ENCODE peak calls at places on chromosomes 7 and 10, in four cellular contexts. One of them, this sample, is unnamed.

GRCh38 chr10:91434041-91434440 is 23.9 kb downstream of the HECTD2 start:
- DNase-seq in Peyer's patch: no peak
- DNase-seq in GM06990: no peak
- DNase-seq in C1 segment of cervical spinal cord: no peak
- DNase-seq in this sample: no peak

GRCh38 chr10:34063592-34063991 is 729.1 kb upstream of the NRP1 start:
- DNase-seq in Peyer's patch: no peak
- DNase-seq in GM06990: no peak
- DNase-seq in C1 segment of cervical spinal cord: no peak
- DNase-seq in this sample: no peak

GRCh38 chr10:124071141-124071540 is 22.3 kb downstream of the CHST15 start:
- DNase-seq in Peyer's patch: no peak
- DNase-seq in GM06990: no peak
- DNase-seq in C1 segment of cervical spinal cord: no peak
- DNase-seq in this sample: no peak

GRCh38 chr10:11813855-11814557 is 9.2 kb upstream of the PROSER2 start:
- DNase-seq in Peyer's patch: no peak
- DNase-seq in GM06990: no peak
- DNase-seq in C1 segment of cervical spinal cord: no peak
- DNase-seq in this sample: peak

GRCh38 chr7:5337047-5337446 is 54.3 kb downstream of the SLC29A4 start:
- DNase-seq in Peyer's patch: no peak
- DNase-seq in GM06990: no peak
- DNase-seq in C1 segment of cervical spinal cord: no peak
- DNase-seq in this sample: no peak

GRCh38 chr7:148148456-148148855 is 442.1 kb upstream of the C7orf33 start:
- DNase-seq in Peyer's patch: no peak
- DNase-seq in GM06990: no peak
- DNase-seq in C1 segment of cervical spinal cord: no peak
- DNase-seq in this sample: no peak

GRCh38 chr7:91039033-91039432 is 225.2 kb upstream of the FZD1 start:
- DNase-seq in Peyer's patch: no peak
- DNase-seq in GM06990: no peak
- DNase-seq in C1 segment of cervical spinal cord: no peak
- DNase-seq in this sample: no peak

GRCh38 chr7:79998343-79998742 is 136.3 kb upstream of the GNAI1 start:
- DNase-seq in Peyer's patch: no peak
- DNase-seq in GM06990: no peak
- DNase-seq in C1 segment of cervical spinal cord: no peak
- DNase-seq in this sample: no peak

GRCh38 chr10:110174201-110174600 is 33.2 kb upstream of the MXI1 start:
- DNase-seq in Peyer's patch: no peak
- DNase-seq in GM06990: no peak
- DNase-seq in C1 segment of cervical spinal cord: no peak
- DNase-seq in this sample: no peak

GRCh38 chr7:70392282-70392681 is 739.7 kb upstream of the GALNT17 start:
- DNase-seq in Peyer's patch: no peak
- DNase-seq in GM06990: no peak
- DNase-seq in C1 segment of cervical spinal cord: no peak
- DNase-seq in this sample: no peak

GRCh38 chr7:100483728-100484635 is at the start of gene NYAP1:
- DNase-seq in Peyer's patch: peak
- DNase-seq in GM06990: peak
- DNase-seq in C1 segment of cervical spinal cord: peak
- DNase-seq in this sample: peak

GRCh38 chr10:95782274-95782830 is 26.4 kb downstream of the ENTPD1 start:
- DNase-seq in Peyer's patch: no peak
- DNase-seq in GM06990: no peak
- DNase-seq in C1 segment of cervical spinal cord: no peak
- DNase-seq in this sample: no peak

GRCh38 chr10:78658645-78659632 is 409.8 kb upstream of the ZMIZ1 start:
- DNase-seq in Peyer's patch: no peak
- DNase-seq in GM06990: peak
- DNase-seq in C1 segment of cervical spinal cord: no peak
- DNase-seq in this sample: no peak

GRCh38 chr10:6393168-6393567 is 186.9 kb downstream of the PRKCQ start:
- DNase-seq in Peyer's patch: no peak
- DNase-seq in GM06990: no peak
- DNase-seq in C1 segment of cervical spinal cord: no peak
- DNase-seq in this sample: no peak

GRCh38 chr7:138237995-138238394 is 161.7 kb downstream of the AKR1D1 start:
- DNase-seq in Peyer's patch: no peak
- DNase-seq in GM06990: no peak
- DNase-seq in C1 segment of cervical spinal cord: no peak
- DNase-seq in this sample: no peak

GRCh38 chr10:1074748-1075358 is 18.7 kb downstream of the WDR37 start:
- DNase-seq in Peyer's patch: no peak
- DNase-seq in GM06990: no peak
- DNase-seq in C1 segment of cervical spinal cord: no peak
- DNase-seq in this sample: peak

GRCh38 chr10:101580486-101581399 is 7.3 kb downstream of the POLL start:
- DNase-seq in Peyer's patch: no peak
- DNase-seq in GM06990: no peak
- DNase-seq in C1 segment of cervical spinal cord: no peak
- DNase-seq in this sample: no peak

GRCh38 chr7:116542618-116543017 is 17.8 kb downstream of the CAV1 start:
- DNase-seq in Peyer's patch: no peak
- DNase-seq in GM06990: no peak
- DNase-seq in C1 segment of cervical spinal cord: no peak
- DNase-seq in this sample: no peak

GRCh38 chr10:14667748-14668147 is 106.9 kb downstream of the FAM107B start:
- DNase-seq in Peyer's patch: no peak
- DNase-seq in GM06990: no peak
- DNase-seq in C1 segment of cervical spinal cord: no peak
- DNase-seq in this sample: no peak

GRCh38 chr7:54757711-54758110 is 1.3 kb downstream of the SEC61G start:
- DNase-seq in Peyer's patch: no peak
- DNase-seq in GM06990: no peak
- DNase-seq in C1 segment of cervical spinal cord: no peak
- DNase-seq in this sample: no peak

GRCh38 chr10:29865700-29866355 is 193.6 kb downstream of the JCAD start:
- DNase-seq in Peyer's patch: no peak
- DNase-seq in GM06990: no peak
- DNase-seq in C1 segment of cervical spinal cord: no peak
- DNase-seq in this sample: no peak

GRCh38 chr7:100895956-100896742 is 461 bp upstream of the ACHE start:
- DNase-seq in Peyer's patch: peak
- DNase-seq in GM06990: no peak
- DNase-seq in C1 segment of cervical spinal cord: peak
- DNase-seq in this sample: no peak

GRCh38 chr7:117830422-117830954 is 42.8 kb downstream of the CTTNBP2 start:
- DNase-seq in Peyer's patch: no peak
- DNase-seq in GM06990: no peak
- DNase-seq in C1 segment of cervical spinal cord: no peak
- DNase-seq in this sample: peak

GRCh38 chr7:147412109-147412508 is 1178.5 kb upstream of the C7orf33 start:
- DNase-seq in Peyer's patch: no peak
- DNase-seq in GM06990: no peak
- DNase-seq in C1 segment of cervical spinal cord: no peak
- DNase-seq in this sample: no peak

GRCh38 chr10:5428133-5428532 is 15.8 kb downstream of the NET1 start:
- DNase-seq in Peyer's patch: no peak
- DNase-seq in GM06990: no peak
- DNase-seq in C1 segment of cervical spinal cord: no peak
- DNase-seq in this sample: no peak

GRCh38 chr10:122688293-122688989 is 11.2 kb downstream of the C10orf120 start:
- DNase-seq in Peyer's patch: no peak
- DNase-seq in GM06990: no peak
- DNase-seq in C1 segment of cervical spinal cord: no peak
- DNase-seq in this sample: no peak

GRCh38 chr7:106167439-106168136 is 55.5 kb upstream of the SYPL1 start:
- DNase-seq in Peyer's patch: no peak
- DNase-seq in GM06990: no peak
- DNase-seq in C1 segment of cervical spinal cord: no peak
- DNase-seq in this sample: no peak

GRCh38 chr10:132239126-132240031 is 52.6 kb downstream of the DPYSL4 start:
- DNase-seq in Peyer's patch: no peak
- DNase-seq in GM06990: no peak
- DNase-seq in C1 segment of cervical spinal cord: no peak
- DNase-seq in this sample: peak

GRCh38 chr7:110835209-110835608 is 255.7 kb upstream of the LRRN3 start:
- DNase-seq in Peyer's patch: no peak
- DNase-seq in GM06990: no peak
- DNase-seq in C1 segment of cervical spinal cord: no peak
- DNase-seq in this sample: no peak

GRCh38 chr7:130950741-130951140 is 216.7 kb upstream of the KLF14 start:
- DNase-seq in Peyer's patch: no peak
- DNase-seq in GM06990: no peak
- DNase-seq in C1 segment of cervical spinal cord: no peak
- DNase-seq in this sample: no peak

GRCh38 chr7:66804001-66804400 is 63.5 kb downstream of the RABGEF1 start:
- DNase-seq in Peyer's patch: no peak
- DNase-seq in GM06990: no peak
- DNase-seq in C1 segment of cervical spinal cord: peak
- DNase-seq in this sample: no peak

GRCh38 chr10:24465124-24465874 is 256.4 kb downstream of the KIAA1217 start:
- DNase-seq in Peyer's patch: peak
- DNase-seq in GM06990: no peak
- DNase-seq in C1 segment of cervical spinal cord: no peak
- DNase-seq in this sample: peak

GRCh38 chr7:88452648-88453047 is 146.0 kb upstream of the STEAP4 start:
- DNase-seq in Peyer's patch: no peak
- DNase-seq in GM06990: no peak
- DNase-seq in C1 segment of cervical spinal cord: no peak
- DNase-seq in this sample: no peak

GRCh38 chr7:80856769-80857168 is 62.1 kb downstream of the SEMA3C start:
- DNase-seq in Peyer's patch: no peak
- DNase-seq in GM06990: no peak
- DNase-seq in C1 segment of cervical spinal cord: no peak
- DNase-seq in this sample: no peak

GRCh38 chr7:155850730-155851678 is 38.7 kb upstream of the SHH start:
- DNase-seq in Peyer's patch: peak
- DNase-seq in GM06990: no peak
- DNase-seq in C1 segment of cervical spinal cord: no peak
- DNase-seq in this sample: no peak